ENCODE peak calls at places on chromosomes 16 and 17, in five cellular contexts. E, P, I, Y and C are unnamed samples.

GRCh38 chr16:79372504-79373184 is 227.9 kb downstream of the MAF start:
- ATAC-seq in I (peak; percentile 26), Y (no peak), E (peak; percentile 88), P (no peak), C (peak; percentile 82)

GRCh38 chr17:71638668-71639067 is 482.2 kb upstream of the SOX9 start:
- ATAC-seq in Y (no peak), E (peak; percentile 27), P (no peak), I (no peak), C (no peak)

GRCh38 chr16:86931410-86931941 is 353.1 kb downstream of the FOXL1 start:
- ATAC-seq in E (peak; percentile 44), P (peak; percentile 49), Y (no peak), I (no peak), C (no peak)

GRCh38 chr17:78214706-78215061 is 631 bp downstream of the BIRC5 start:
- ATAC-seq in E (no peak), I (no peak), Y (no peak), P (no peak), C (no peak)

GRCh38 chr17:42388381-42389134 is at the start of gene STAT3:
- ATAC-seq in Y (peak; percentile 94), I (peak; percentile 95), E (peak; percentile 95), P (peak; percentile 99), C (peak; percentile 97)

GRCh38 chr16:10569629-10570028 is 10.8 kb downstream of the EMP2 start:
- ATAC-seq in I (no peak), Y (no peak), P (peak; percentile 31), E (no peak), C (no peak)

GRCh38 chr16:90081606-90081970 is 4.5 kb upstream of the PRDM7 start:
- ATAC-seq in Y (no peak), E (no peak), I (no peak), P (no peak), C (no peak)

GRCh38 chr16:13913374-13914292 is 6.3 kb upstream of the ERCC4 start:
- ATAC-seq in E (no peak), I (no peak), Y (no peak), P (no peak), C (peak; percentile 59)

GRCh38 chr17:37239690-37240344 is 136.0 kb upstream of the C17orf78 start:
- ATAC-seq in P (no peak), Y (no peak), E (peak; percentile 79), I (no peak), C (no peak)

GRCh38 chr17:33469911-33470310 is 176.8 kb upstream of the ASIC2 start:
- ATAC-seq in P (no peak), I (peak; percentile 98), Y (no peak), E (peak; percentile 81), C (peak; percentile 39)

GRCh38 chr16:81703177-81704155 is 75.6 kb upstream of the PLCG2 start:
- ATAC-seq in I (peak; percentile 87), P (no peak), Y (peak; percentile 47), E (peak; percentile 38), C (peak; percentile 35)

GRCh38 chr17:68955181-68955841 is at the start of gene ABCA8:
- ATAC-seq in P (peak; percentile 82), Y (no peak), E (peak; percentile 84), I (no peak), C (no peak)

GRCh38 chr17:50598487-50598886 is 36.2 kb upstream of the ABCC3 start:
- ATAC-seq in I (no peak), P (no peak), E (no peak), Y (no peak), C (no peak)

GRCh38 chr17:4334776-4335175 is 31.7 kb downstream of the UBE2G1 start:
- ATAC-seq in E (no peak), P (no peak), Y (no peak), I (no peak), C (no peak)

GRCh38 chr17:28475151-28475900 is 1.9 kb downstream of the SLC13A2 start:
- ATAC-seq in E (no peak), I (no peak), Y (no peak), P (no peak), C (no peak)

GRCh38 chr16:9236319-9236718 is 144.9 kb downstream of the HAPSTR1 start:
- ATAC-seq in P (no peak), I (no peak), E (no peak), Y (no peak), C (no peak)

GRCh38 chr16:88593489-88593888 is 23.3 kb downstream of the ZC3H18 start:
- ATAC-seq in I (no peak), E (no peak), Y (no peak), P (no peak), C (no peak)

GRCh38 chr16:55385363-55385762 is 61.4 kb downstream of the IRX6 start:
- ATAC-seq in P (no peak), I (no peak), E (no peak), Y (no peak), C (no peak)

GRCh38 chr16:10298416-10298815 is 87.4 kb upstream of the ATF7IP2 start:
- ATAC-seq in Y (no peak), I (no peak), P (no peak), E (no peak), C (no peak)